ENCODE peak calls at places on chromosomes 16 and 17, in five cellular contexts. One of them, this sample, is unnamed. For H3K9me3, the result is how much of the 10 kb centered on the place peaks cover.

GRCh38 chr17:929547-929946 is 50.0 kb downstream of the NXN start:
- DNase-seq in small intestine: no peak
- DNase-seq in heart right ventricle: no peak
- DNase-seq in uterus: no peak
- DNase-seq in cardiac muscle cell: no peak
- DNase-seq in this sample: no peak

GRCh38 chr16:25013049-25013448 is 2.1 kb downstream of the ARHGAP17 start:
- DNase-seq in uterus: no peak
- DNase-seq in small intestine: no peak
- DNase-seq in cardiac muscle cell: no peak
- DNase-seq in heart right ventricle: no peak
- DNase-seq in this sample: no peak

GRCh38 chr16:56101480-56101879 is 89.8 kb upstream of the GNAO1 start:
- DNase-seq in small intestine: no peak
- DNase-seq in cardiac muscle cell: no peak
- DNase-seq in heart right ventricle: no peak
- DNase-seq in uterus: no peak
- DNase-seq in this sample: no peak

GRCh38 chr17:57637668-57638010 is 107.5 kb downstream of the CCDC182 start:
- DNase-seq in small intestine: no peak
- DNase-seq in cardiac muscle cell: no peak
- DNase-seq in heart right ventricle: no peak
- DNase-seq in uterus: no peak
- DNase-seq in this sample: no peak

GRCh38 chr16:57619133-57619605 is 9.3 kb upstream of the ADGRG1 start:
- DNase-seq in heart right ventricle: no peak
- DNase-seq in uterus: no peak
- DNase-seq in cardiac muscle cell: no peak
- DNase-seq in small intestine: no peak
- DNase-seq in this sample: no peak

GRCh38 chr16:30562021-30562420 is 3.8 kb upstream of the ZNF764 start:
- DNase-seq in heart right ventricle: no peak
- DNase-seq in cardiac muscle cell: no peak
- DNase-seq in small intestine: peak
- DNase-seq in uterus: no peak
- DNase-seq in this sample: no peak

GRCh38 chr17:17353625-17354484 is 50.7 kb downstream of the NT5M start:
- DNase-seq in cardiac muscle cell: no peak
- DNase-seq in small intestine: no peak
- DNase-seq in uterus: peak
- DNase-seq in heart right ventricle: no peak
- DNase-seq in this sample: peak

GRCh38 chr16:57091990-57092785 is at the start of gene CPNE2:
- DNase-seq in heart right ventricle: peak
- DNase-seq in cardiac muscle cell: peak
- DNase-seq in small intestine: peak
- DNase-seq in uterus: peak
- DNase-seq in this sample: peak

GRCh38 chr17:13273744-13274295 is 256.0 kb upstream of the ELAC2 start:
- DNase-seq in uterus: no peak
- DNase-seq in small intestine: no peak
- DNase-seq in cardiac muscle cell: no peak
- DNase-seq in heart right ventricle: no peak
- DNase-seq in this sample: no peak

GRCh38 chr17:18951941-18952842 is at the start of gene SLC5A10:
- DNase-seq in cardiac muscle cell: no peak
- DNase-seq in small intestine: no peak
- DNase-seq in heart right ventricle: no peak
- DNase-seq in uterus: no peak
- DNase-seq in this sample: peak

GRCh38 chr17:49454050-49454449 is 39.4 kb upstream of the PHB1 start:
- DNase-seq in heart right ventricle: no peak
- DNase-seq in cardiac muscle cell: no peak
- DNase-seq in small intestine: no peak
- DNase-seq in uterus: no peak
- DNase-seq in this sample: no peak

GRCh38 chr17:75317671-75318070 is 28.4 kb upstream of the SLC25A19 start:
- DNase-seq in heart right ventricle: no peak
- DNase-seq in uterus: no peak
- DNase-seq in small intestine: peak
- DNase-seq in cardiac muscle cell: no peak
- DNase-seq in this sample: no peak

GRCh38 chr16:75043175-75043937 is 44.5 kb downstream of the ZNRF1 start:
- DNase-seq in cardiac muscle cell: no peak
- DNase-seq in heart right ventricle: no peak
- DNase-seq in small intestine: no peak
- DNase-seq in uterus: no peak
- DNase-seq in this sample: no peak

GRCh38 chr17:74296548-74296936 is 22.5 kb downstream of the DNAI2 start:
- DNase-seq in cardiac muscle cell: peak
- DNase-seq in heart right ventricle: peak
- DNase-seq in small intestine: peak
- DNase-seq in uterus: peak
- DNase-seq in this sample: no peak

GRCh38 chr17:56260421-56260820 is 107.1 kb downstream of the ANKFN1 start:
- DNase-seq in cardiac muscle cell: no peak
- DNase-seq in uterus: no peak
- DNase-seq in small intestine: no peak
- DNase-seq in heart right ventricle: no peak
- DNase-seq in this sample: no peak

GRCh38 chr17:60832206-60832605 is 154.6 kb downstream of the BCAS3 start:
- DNase-seq in heart right ventricle: no peak
- DNase-seq in uterus: no peak
- DNase-seq in small intestine: peak
- DNase-seq in cardiac muscle cell: peak
- DNase-seq in this sample: no peak

GRCh38 chr17:27915715-27916114 is 22.6 kb upstream of the LYRM9 start:
- DNase-seq in uterus: no peak
- DNase-seq in cardiac muscle cell: no peak
- DNase-seq in heart right ventricle: no peak
- DNase-seq in small intestine: no peak
- DNase-seq in this sample: no peak

GRCh38 chr16:12752159-12752558 is 51.5 kb downstream of the CPPED1 start:
- DNase-seq in small intestine: no peak
- DNase-seq in uterus: no peak
- DNase-seq in cardiac muscle cell: no peak
- DNase-seq in heart right ventricle: no peak
- DNase-seq in this sample: no peak

DNA sequence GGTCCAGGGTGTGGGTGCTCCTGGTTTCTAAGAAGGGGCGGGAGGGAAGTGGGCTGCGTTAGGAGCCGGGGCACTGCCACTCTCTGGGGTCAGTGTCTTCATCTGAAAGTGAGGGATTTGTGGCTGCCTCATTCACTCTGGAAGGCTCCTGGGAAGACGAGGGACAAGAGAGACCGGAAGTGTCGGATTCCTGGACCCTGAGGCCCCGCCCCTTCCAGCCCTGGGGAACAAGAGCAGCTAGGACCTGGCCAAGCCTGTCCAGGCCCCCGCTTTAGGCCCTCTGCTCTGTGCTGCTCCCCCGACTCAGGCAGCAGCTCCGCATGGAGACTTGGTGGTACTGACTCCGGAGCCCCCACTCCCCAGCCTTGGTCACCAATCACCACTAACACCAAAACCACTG is 6.5 kb downstream of the LGALS3BP start:
- DNase-seq in uterus: no peak
- DNase-seq in small intestine: no peak
- DNase-seq in cardiac muscle cell: peak
- DNase-seq in heart right ventricle: no peak
- DNase-seq in this sample: no peak
- H3K4me3 ChIP-seq in uterus: no peak
- H3K4me3 ChIP-seq in small intestine: no peak
- H3K4me3 ChIP-seq in cardiac muscle cell: no peak
- H3K4me3 ChIP-seq in heart right ventricle: no peak
- H3K4me3 ChIP-seq in this sample: no peak

GRCh38 chr16:1642148-1642547 is 30.0 kb downstream of the CRAMP1 start:
- DNase-seq in uterus: no peak
- DNase-seq in cardiac muscle cell: no peak
- DNase-seq in heart right ventricle: peak
- DNase-seq in small intestine: no peak
- DNase-seq in this sample: no peak

GRCh38 chr16:1643521-1643920 is 31.4 kb downstream of the CRAMP1 start:
- DNase-seq in cardiac muscle cell: no peak
- DNase-seq in heart right ventricle: no peak
- DNase-seq in small intestine: no peak
- DNase-seq in uterus: no peak
- DNase-seq in this sample: no peak

GRCh38 chr16:1647904-1648303 is 30.2 kb upstream of the JPT2 start:
- DNase-seq in small intestine: no peak
- DNase-seq in cardiac muscle cell: no peak
- DNase-seq in heart right ventricle: no peak
- DNase-seq in uterus: no peak
- DNase-seq in this sample: no peak

GRCh38 chr16:1642753-1643152 is 30.6 kb downstream of the CRAMP1 start:
- DNase-seq in uterus: no peak
- DNase-seq in heart right ventricle: no peak
- DNase-seq in cardiac muscle cell: no peak
- DNase-seq in small intestine: no peak
- DNase-seq in this sample: no peak

GRCh38 chr16:1645914-1646525 is 32.1 kb upstream of the JPT2 start:
- DNase-seq in cardiac muscle cell: no peak
- DNase-seq in small intestine: no peak
- DNase-seq in heart right ventricle: no peak
- DNase-seq in uterus: no peak
- DNase-seq in this sample: no peak
- H3K27ac ChIP-seq in cardiac muscle cell: no peak
- H3K27ac ChIP-seq in small intestine: no peak
- H3K27ac ChIP-seq in heart right ventricle: no peak
- H3K27ac ChIP-seq in uterus: no peak
- H3K27ac ChIP-seq in this sample: no peak

GRCh38 chr16:68577352-68577853 is 38.3 kb downstream of the ZFP90 start:
- DNase-seq in heart right ventricle: no peak
- DNase-seq in small intestine: no peak
- DNase-seq in uterus: no peak
- DNase-seq in cardiac muscle cell: no peak
- DNase-seq in this sample: no peak
- H3K9me3 ChIP-seq in heart right ventricle: half or more
- H3K9me3 ChIP-seq in small intestine: under half
- H3K9me3 ChIP-seq in uterus: under half
- H3K9me3 ChIP-seq in cardiac muscle cell: under half
- H3K9me3 ChIP-seq in this sample: half or more

GRCh38 chr17:81394831-81395599 is at the start of gene BAHCC1:
- DNase-seq in heart right ventricle: peak
- DNase-seq in cardiac muscle cell: peak
- DNase-seq in small intestine: peak
- DNase-seq in uterus: peak
- DNase-seq in this sample: peak
- H3K4me3 ChIP-seq in heart right ventricle: peak
- H3K4me3 ChIP-seq in cardiac muscle cell: peak
- H3K4me3 ChIP-seq in small intestine: peak
- H3K4me3 ChIP-seq in uterus: peak
- H3K4me3 ChIP-seq in this sample: peak

GRCh38 chr17:64129765-64130558 is at the start of gene ERN1:
- DNase-seq in uterus: peak
- DNase-seq in heart right ventricle: peak
- DNase-seq in cardiac muscle cell: peak
- DNase-seq in small intestine: peak
- DNase-seq in this sample: peak

GRCh38 chr17:64129515-64129764 is 504 bp downstream of the ERN1 start:
- DNase-seq in heart right ventricle: no peak
- DNase-seq in small intestine: no peak
- DNase-seq in uterus: no peak
- DNase-seq in cardiac muscle cell: no peak
- DNase-seq in this sample: no peak

GRCh38 chr17:64130559-64131001 is 636 bp upstream of the ERN1 start:
- DNase-seq in uterus: peak
- DNase-seq in cardiac muscle cell: no peak
- DNase-seq in small intestine: no peak
- DNase-seq in heart right ventricle: peak
- DNase-seq in this sample: peak

GRCh38 chr17:64133546-64134215 is 3.7 kb upstream of the ERN1 start:
- DNase-seq in small intestine: peak
- DNase-seq in cardiac muscle cell: peak
- DNase-seq in heart right ventricle: no peak
- DNase-seq in uterus: no peak
- DNase-seq in this sample: no peak

GRCh38 chr17:64131606-64132270 is 1.8 kb upstream of the ERN1 start:
- DNase-seq in small intestine: no peak
- DNase-seq in heart right ventricle: no peak
- DNase-seq in cardiac muscle cell: no peak
- DNase-seq in uterus: no peak
- DNase-seq in this sample: no peak
- H3K27ac ChIP-seq in small intestine: peak
- H3K27ac ChIP-seq in heart right ventricle: no peak
- H3K27ac ChIP-seq in cardiac muscle cell: no peak
- H3K27ac ChIP-seq in uterus: peak
- H3K27ac ChIP-seq in this sample: peak

GRCh38 chr17:11805952-11806351 is 191.3 kb downstream of the ZNF18 start:
- DNase-seq in uterus: no peak
- DNase-seq in heart right ventricle: no peak
- DNase-seq in cardiac muscle cell: no peak
- DNase-seq in small intestine: no peak
- DNase-seq in this sample: no peak
- H3K9me3 ChIP-seq in uterus: under half
- H3K9me3 ChIP-seq in heart right ventricle: under half
- H3K9me3 ChIP-seq in cardiac muscle cell: under half
- H3K9me3 ChIP-seq in small intestine: under half
- H3K9me3 ChIP-seq in this sample: under half